ENCODE peak calls at places on chromosomes 1 and 21, in five cellular contexts. One of them, this sample, is unnamed.

GRCh38 chr1:218304281-218305039 is 19.4 kb downstream of the RRP15 start:
- DNase-seq in fibroblast of pulmonary artery: peak; percentile 49
- DNase-seq in psoas muscle: peak; percentile 28
- DNase-seq in right lobe of liver: no peak
- DNase-seq in NB4: no peak
- DNase-seq in this sample: no peak

GRCh38 chr21:36759348-36760083 is 60.6 kb downstream of the SIM2 start:
- DNase-seq in NB4: no peak
- DNase-seq in psoas muscle: no peak
- DNase-seq in fibroblast of pulmonary artery: no peak
- DNase-seq in right lobe of liver: no peak
- DNase-seq in this sample: no peak

GRCh38 chr1:17265950-17266349 is 17.1 kb downstream of the PADI3 start:
- DNase-seq in fibroblast of pulmonary artery: no peak
- DNase-seq in right lobe of liver: peak; percentile 31
- DNase-seq in psoas muscle: no peak
- DNase-seq in NB4: no peak
- DNase-seq in this sample: no peak

GRCh38 chr1:211654838-211655787 is 20.3 kb downstream of the NEK2 start:
- DNase-seq in fibroblast of pulmonary artery: peak; percentile 92
- DNase-seq in psoas muscle: peak; percentile 87
- DNase-seq in NB4: peak; percentile 84
- DNase-seq in right lobe of liver: peak; percentile 86
- DNase-seq in this sample: peak; percentile 85

GRCh38 chr1:162404550-162405160 is 7.3 kb downstream of the SH2D1B start:
- DNase-seq in NB4: no peak
- DNase-seq in right lobe of liver: no peak
- DNase-seq in fibroblast of pulmonary artery: peak; percentile 68
- DNase-seq in psoas muscle: no peak
- DNase-seq in this sample: no peak

GRCh38 chr1:48697066-48697707 is 79.5 kb downstream of the BEND5 start:
- DNase-seq in fibroblast of pulmonary artery: peak; percentile 48
- DNase-seq in right lobe of liver: peak; percentile 67
- DNase-seq in psoas muscle: peak; percentile 54
- DNase-seq in NB4: peak; percentile 60
- DNase-seq in this sample: peak; percentile 83

GRCh38 chr1:175208773-175209492 is 16.4 kb upstream of the KIAA0040 start:
- DNase-seq in fibroblast of pulmonary artery: no peak
- DNase-seq in psoas muscle: no peak
- DNase-seq in NB4: peak; percentile 60
- DNase-seq in right lobe of liver: no peak
- DNase-seq in this sample: no peak

GRCh38 chr1:198778049-198778448 is 139.2 kb downstream of the PTPRC start:
- DNase-seq in fibroblast of pulmonary artery: no peak
- DNase-seq in right lobe of liver: peak; percentile 53
- DNase-seq in psoas muscle: no peak
- DNase-seq in NB4: no peak
- DNase-seq in this sample: no peak

GRCh38 chr21:26776320-26777021 is 68.7 kb downstream of the ADAMTS1 start:
- DNase-seq in NB4: no peak
- DNase-seq in fibroblast of pulmonary artery: peak; percentile 79
- DNase-seq in psoas muscle: no peak
- DNase-seq in right lobe of liver: no peak
- DNase-seq in this sample: no peak

GRCh38 chr1:173062156-173062938 is 11.6 kb upstream of the TNFSF18 start:
- DNase-seq in fibroblast of pulmonary artery: peak; percentile 58
- DNase-seq in NB4: peak; percentile 7
- DNase-seq in right lobe of liver: no peak
- DNase-seq in psoas muscle: no peak
- DNase-seq in this sample: no peak

GRCh38 chr1:65343286-65343685 is 33.9 kb downstream of the DNAJC6 start:
- DNase-seq in NB4: no peak
- DNase-seq in fibroblast of pulmonary artery: peak; percentile 47
- DNase-seq in right lobe of liver: no peak
- DNase-seq in psoas muscle: no peak
- DNase-seq in this sample: no peak

GRCh38 chr1:20403423-20404145 is 82.4 kb downstream of the CAMK2N1 start:
- DNase-seq in right lobe of liver: no peak
- DNase-seq in NB4: no peak
- DNase-seq in fibroblast of pulmonary artery: no peak
- DNase-seq in psoas muscle: no peak
- DNase-seq in this sample: no peak

DNA sequence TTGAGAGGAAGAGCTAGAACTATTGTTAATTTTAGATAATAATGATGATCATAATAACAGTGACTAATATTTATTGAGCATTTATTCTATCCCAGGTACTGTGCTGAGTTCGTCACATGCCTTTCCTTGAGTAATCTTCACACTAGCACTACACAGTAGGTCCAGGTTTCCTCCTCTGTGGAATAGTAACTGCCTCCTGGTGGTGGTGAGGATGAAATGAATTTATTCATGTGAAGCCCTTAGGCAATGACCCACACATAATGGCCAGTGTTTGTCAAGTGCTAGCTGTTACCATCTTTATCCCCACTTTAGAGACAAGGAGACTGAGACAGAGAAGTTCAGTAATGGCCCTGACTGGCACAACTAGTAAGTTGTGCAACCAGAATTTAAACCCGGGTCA is 5.9 kb downstream of the NIPAL3 start:
- DNase-seq in NB4: no peak
- DNase-seq in right lobe of liver: no peak
- DNase-seq in psoas muscle: no peak
- DNase-seq in fibroblast of pulmonary artery: no peak
- DNase-seq in this sample: no peak
- TF ChIP-seq CTCF in NB4: no peak
- TF ChIP-seq CTCF in right lobe of liver: no peak
- TF ChIP-seq CTCF in psoas muscle: no peak
- TF ChIP-seq CTCF in fibroblast of pulmonary artery: peak; percentile 17
- TF ChIP-seq CTCF in this sample: no peak

GRCh38 chr1:114453361-114453784 is 57.6 kb downstream of the TRIM33 start:
- DNase-seq in fibroblast of pulmonary artery: no peak
- DNase-seq in NB4: no peak
- DNase-seq in psoas muscle: no peak
- DNase-seq in right lobe of liver: no peak
- DNase-seq in this sample: no peak
- TF ChIP-seq CTCF in fibroblast of pulmonary artery: no peak
- TF ChIP-seq CTCF in NB4: no peak
- TF ChIP-seq CTCF in psoas muscle: no peak
- TF ChIP-seq CTCF in right lobe of liver: no peak
- TF ChIP-seq CTCF in this sample: no peak

GRCh38 chr1:155322571-155322952 is 1.9 kb downstream of the RUSC1 start:
- DNase-seq in right lobe of liver: peak; percentile 62
- DNase-seq in psoas muscle: no peak
- DNase-seq in NB4: peak; percentile 41
- DNase-seq in fibroblast of pulmonary artery: peak; percentile 45
- DNase-seq in this sample: no peak
- TF ChIP-seq CTCF in right lobe of liver: no peak
- TF ChIP-seq CTCF in psoas muscle: no peak
- TF ChIP-seq CTCF in NB4: no peak
- TF ChIP-seq CTCF in fibroblast of pulmonary artery: no peak
- TF ChIP-seq CTCF in this sample: no peak

GRCh38 chr1:200636681-200637080 is 16.1 kb upstream of the KIF14 start:
- DNase-seq in fibroblast of pulmonary artery: no peak
- DNase-seq in psoas muscle: no peak
- DNase-seq in NB4: no peak
- DNase-seq in right lobe of liver: no peak
- DNase-seq in this sample: no peak

GRCh38 chr1:200629876-200630514 is 9.4 kb upstream of the KIF14 start:
- DNase-seq in psoas muscle: no peak
- DNase-seq in NB4: no peak
- DNase-seq in fibroblast of pulmonary artery: no peak
- DNase-seq in right lobe of liver: no peak
- DNase-seq in this sample: no peak

GRCh38 chr1:200638073-200638472 is 17.5 kb upstream of the KIF14 start:
- DNase-seq in psoas muscle: no peak
- DNase-seq in fibroblast of pulmonary artery: no peak
- DNase-seq in NB4: no peak
- DNase-seq in right lobe of liver: no peak
- DNase-seq in this sample: no peak

GRCh38 chr1:200631375-200631774 is 10.8 kb upstream of the KIF14 start:
- DNase-seq in right lobe of liver: no peak
- DNase-seq in fibroblast of pulmonary artery: no peak
- DNase-seq in NB4: no peak
- DNase-seq in psoas muscle: no peak
- DNase-seq in this sample: no peak

GRCh38 chr1:200634449-200635122 is 14.0 kb upstream of the KIF14 start:
- DNase-seq in psoas muscle: no peak
- DNase-seq in NB4: no peak
- DNase-seq in fibroblast of pulmonary artery: no peak
- DNase-seq in right lobe of liver: no peak
- DNase-seq in this sample: no peak
- TF ChIP-seq CTCF in psoas muscle: no peak
- TF ChIP-seq CTCF in NB4: peak; percentile 15
- TF ChIP-seq CTCF in fibroblast of pulmonary artery: no peak
- TF ChIP-seq CTCF in right lobe of liver: no peak
- TF ChIP-seq CTCF in this sample: no peak